ENCODE peak calls at places on chromosomes 6 and 20, in four cellular contexts. One of them, this sample, is unnamed. For H3K9me3, the result is how much of the 10 kb centered on the place peaks cover.

GRCh38 chr20:1122388-1123315 is 4.2 kb downstream of the PSMF1 start:
- DNase-seq in heart left ventricle: peak
- DNase-seq in testis: no peak
- DNase-seq in cardiac muscle cell: peak
- DNase-seq in this sample: peak

GRCh38 chr6:101465871-101466270 is 72.4 kb downstream of the GRIK2 start:
- DNase-seq in heart left ventricle: no peak
- DNase-seq in testis: no peak
- DNase-seq in cardiac muscle cell: no peak
- DNase-seq in this sample: no peak

GRCh38 chr6:100665041-100665380 is 200.3 kb upstream of the SIM1 start:
- DNase-seq in heart left ventricle: no peak
- DNase-seq in testis: no peak
- DNase-seq in cardiac muscle cell: no peak
- DNase-seq in this sample: no peak

GRCh38 chr6:125316621-125317020 is 14.9 kb upstream of the HDDC2 start:
- DNase-seq in heart left ventricle: no peak
- DNase-seq in testis: peak
- DNase-seq in cardiac muscle cell: peak
- DNase-seq in this sample: peak

GRCh38 chr20:36775196-36775595 is 1.6 kb upstream of the DSN1 start:
- DNase-seq in heart left ventricle: no peak
- DNase-seq in testis: peak
- DNase-seq in cardiac muscle cell: no peak
- DNase-seq in this sample: no peak

GRCh38 chr20:854601-855000 is 21.1 kb downstream of the FAM110A start:
- DNase-seq in heart left ventricle: no peak
- DNase-seq in testis: no peak
- DNase-seq in cardiac muscle cell: no peak
- DNase-seq in this sample: no peak

GRCh38 chr20:63735859-63736718 is at the start of gene LIME1:
- DNase-seq in heart left ventricle: no peak
- DNase-seq in testis: no peak
- DNase-seq in cardiac muscle cell: no peak
- DNase-seq in this sample: no peak

GRCh38 chr6:129598244-129599187 is 111.5 kb downstream of the ARHGAP18 start:
- DNase-seq in heart left ventricle: no peak
- DNase-seq in testis: no peak
- DNase-seq in cardiac muscle cell: peak
- DNase-seq in this sample: peak

GRCh38 chr6:125307150-125307838 is 5.5 kb upstream of the HDDC2 start:
- DNase-seq in heart left ventricle: no peak
- DNase-seq in testis: no peak
- DNase-seq in cardiac muscle cell: peak
- DNase-seq in this sample: no peak

GRCh38 chr20:49447946-49448809 is 34.3 kb downstream of the KCNB1 start:
- DNase-seq in heart left ventricle: peak
- DNase-seq in testis: peak
- DNase-seq in cardiac muscle cell: peak
- DNase-seq in this sample: peak

GRCh38 chr20:32281711-32282110 is 4.3 kb downstream of the KIF3B start:
- DNase-seq in heart left ventricle: no peak
- DNase-seq in testis: no peak
- DNase-seq in cardiac muscle cell: no peak
- DNase-seq in this sample: no peak

GRCh38 chr20:34628026-34628425 is 48.9 kb downstream of the PIGU start:
- DNase-seq in heart left ventricle: no peak
- DNase-seq in testis: no peak
- DNase-seq in cardiac muscle cell: no peak
- DNase-seq in this sample: no peak

GRCh38 chr6:42727084-42727601 is 4.7 kb upstream of the PRPH2 start:
- DNase-seq in heart left ventricle: peak
- DNase-seq in testis: peak
- DNase-seq in cardiac muscle cell: peak
- DNase-seq in this sample: no peak

GRCh38 chr20:59043698-59044097 is 1.1 kb upstream of the PRELID3B start:
- DNase-seq in heart left ventricle: no peak
- DNase-seq in testis: no peak
- DNase-seq in cardiac muscle cell: no peak
- DNase-seq in this sample: no peak

GRCh38 chr20:16701296-16701695 is 28.5 kb upstream of the SNRPB2 start:
- DNase-seq in heart left ventricle: no peak
- DNase-seq in testis: peak
- DNase-seq in cardiac muscle cell: peak
- DNase-seq in this sample: peak

GRCh38 chr6:38078671-38079070 is 259.1 kb downstream of the ZFAND3 start:
- DNase-seq in heart left ventricle: no peak
- DNase-seq in testis: no peak
- DNase-seq in cardiac muscle cell: peak
- DNase-seq in this sample: no peak

GRCh38 chr6:113813207-113813606 is 43.9 kb upstream of the MARCKS start:
- DNase-seq in heart left ventricle: no peak
- DNase-seq in testis: no peak
- DNase-seq in cardiac muscle cell: peak
- DNase-seq in this sample: no peak

GRCh38 chr20:5741089-5741488 is 9.1 kb upstream of the SHLD1 start:
- DNase-seq in heart left ventricle: no peak
- DNase-seq in testis: no peak
- DNase-seq in cardiac muscle cell: peak
- DNase-seq in this sample: peak

GRCh38 chr20:22686097-22686496 is 101.7 kb upstream of the FOXA2 start:
- DNase-seq in heart left ventricle: peak
- DNase-seq in testis: peak
- DNase-seq in cardiac muscle cell: peak
- DNase-seq in this sample: peak

GRCh38 chr6:859936-860335 is 167.0 kb upstream of the EXOC2 start:
- DNase-seq in heart left ventricle: no peak
- DNase-seq in testis: no peak
- DNase-seq in cardiac muscle cell: no peak
- DNase-seq in this sample: no peak

GRCh38 chr20:54137115-54137514 is 36.7 kb downstream of the CYP24A1 start:
- DNase-seq in heart left ventricle: no peak
- DNase-seq in testis: no peak
- DNase-seq in cardiac muscle cell: peak
- DNase-seq in this sample: no peak

GRCh38 chr20:7362601-7363000 is 577.7 kb downstream of the HAO1 start:
- DNase-seq in heart left ventricle: no peak
- DNase-seq in testis: no peak
- DNase-seq in cardiac muscle cell: no peak
- DNase-seq in this sample: no peak

GRCh38 chr6:151514000-151514730 is 20.3 kb downstream of the CCDC170 start:
- DNase-seq in heart left ventricle: no peak
- DNase-seq in testis: no peak
- DNase-seq in cardiac muscle cell: no peak
- DNase-seq in this sample: no peak

GRCh38 chr6:118387921-118388701 is 160.0 kb upstream of the PLN start:
- DNase-seq in heart left ventricle: no peak
- DNase-seq in testis: no peak
- DNase-seq in cardiac muscle cell: peak
- DNase-seq in this sample: peak

GRCh38 chr6:110491644-110492317 is 15.4 kb upstream of the SLC22A16 start:
- DNase-seq in heart left ventricle: no peak
- DNase-seq in testis: no peak
- DNase-seq in cardiac muscle cell: peak
- DNase-seq in this sample: peak

GRCh38 chr6:54868556-54868955 is 22.0 kb downstream of the FAM83B start:
- DNase-seq in heart left ventricle: no peak
- DNase-seq in testis: no peak
- DNase-seq in cardiac muscle cell: no peak
- DNase-seq in this sample: no peak

GRCh38 chr6:20879121-20879520 is 344.9 kb downstream of the CDKAL1 start:
- DNase-seq in heart left ventricle: no peak
- DNase-seq in testis: no peak
- DNase-seq in cardiac muscle cell: no peak
- DNase-seq in this sample: no peak

GRCh38 chr6:20455175-20456075 is 53.7 kb downstream of the E2F3 start:
- DNase-seq in heart left ventricle: no peak
- DNase-seq in testis: no peak
- DNase-seq in cardiac muscle cell: peak
- DNase-seq in this sample: no peak

GRCh38 chr20:38900606-38901005 is 25.6 kb upstream of the FAM83D start:
- DNase-seq in heart left ventricle: no peak
- DNase-seq in testis: no peak
- DNase-seq in cardiac muscle cell: no peak
- DNase-seq in this sample: no peak

GRCh38 chr6:1424306-1424927 is 35.0 kb downstream of the FOXF2 start:
- DNase-seq in heart left ventricle: peak
- DNase-seq in testis: peak
- DNase-seq in cardiac muscle cell: peak
- DNase-seq in this sample: peak

GRCh38 chr6:170529839-170530520 is 23.1 kb downstream of the PSMB1 start:
- DNase-seq in heart left ventricle: peak
- DNase-seq in testis: peak
- DNase-seq in cardiac muscle cell: peak
- DNase-seq in this sample: peak

GRCh38 chr6:25363429-25363828 is 84.3 kb downstream of the CARMIL1 start:
- DNase-seq in heart left ventricle: no peak
- DNase-seq in testis: no peak
- DNase-seq in cardiac muscle cell: peak
- DNase-seq in this sample: no peak

GRCh38 chr20:20568604-20569205 is 143.7 kb downstream of the RALGAPA2 start:
- DNase-seq in heart left ventricle: no peak
- DNase-seq in testis: peak
- DNase-seq in cardiac muscle cell: peak
- DNase-seq in this sample: peak

GRCh38 chr6:6003334-6004146 is 3.2 kb downstream of the NRN1 start:
- DNase-seq in heart left ventricle: no peak
- DNase-seq in testis: no peak
- DNase-seq in cardiac muscle cell: no peak
- DNase-seq in this sample: peak

GRCh38 chr6:85404497-85405174 is 45.2 kb upstream of the NT5E start:
- DNase-seq in heart left ventricle: no peak
- DNase-seq in testis: peak
- DNase-seq in cardiac muscle cell: peak
- DNase-seq in this sample: no peak

GRCh38 chr6:73393278-73393677 is 1.4 kb upstream of the DDX43 start:
- DNase-seq in heart left ventricle: no peak
- DNase-seq in testis: no peak
- DNase-seq in cardiac muscle cell: no peak
- DNase-seq in this sample: no peak

GRCh38 chr6:143823463-143824006 is 19.6 kb upstream of the LTV1 start:
- DNase-seq in heart left ventricle: no peak
- DNase-seq in testis: no peak
- DNase-seq in cardiac muscle cell: peak
- DNase-seq in this sample: no peak

GRCh38 chr6:140546640-140547039 is 1172.2 kb upstream of the CITED2 start:
- DNase-seq in heart left ventricle: no peak
- DNase-seq in testis: no peak
- DNase-seq in cardiac muscle cell: no peak
- DNase-seq in this sample: no peak

GRCh38 chr20:34112600-34113061 is 588 bp upstream of the EIF2S2 start:
- DNase-seq in heart left ventricle: peak
- DNase-seq in testis: peak
- DNase-seq in cardiac muscle cell: peak
- DNase-seq in this sample: peak

GRCh38 chr6:155915651-155916050 is 460.0 kb upstream of the NOX3 start:
- DNase-seq in heart left ventricle: no peak
- DNase-seq in testis: no peak
- DNase-seq in cardiac muscle cell: no peak
- DNase-seq in this sample: no peak
- H3K9me3 ChIP-seq in heart left ventricle: under half
- H3K9me3 ChIP-seq in testis: under half
- H3K9me3 ChIP-seq in cardiac muscle cell: under half
- H3K9me3 ChIP-seq in this sample: under half

DNA sequence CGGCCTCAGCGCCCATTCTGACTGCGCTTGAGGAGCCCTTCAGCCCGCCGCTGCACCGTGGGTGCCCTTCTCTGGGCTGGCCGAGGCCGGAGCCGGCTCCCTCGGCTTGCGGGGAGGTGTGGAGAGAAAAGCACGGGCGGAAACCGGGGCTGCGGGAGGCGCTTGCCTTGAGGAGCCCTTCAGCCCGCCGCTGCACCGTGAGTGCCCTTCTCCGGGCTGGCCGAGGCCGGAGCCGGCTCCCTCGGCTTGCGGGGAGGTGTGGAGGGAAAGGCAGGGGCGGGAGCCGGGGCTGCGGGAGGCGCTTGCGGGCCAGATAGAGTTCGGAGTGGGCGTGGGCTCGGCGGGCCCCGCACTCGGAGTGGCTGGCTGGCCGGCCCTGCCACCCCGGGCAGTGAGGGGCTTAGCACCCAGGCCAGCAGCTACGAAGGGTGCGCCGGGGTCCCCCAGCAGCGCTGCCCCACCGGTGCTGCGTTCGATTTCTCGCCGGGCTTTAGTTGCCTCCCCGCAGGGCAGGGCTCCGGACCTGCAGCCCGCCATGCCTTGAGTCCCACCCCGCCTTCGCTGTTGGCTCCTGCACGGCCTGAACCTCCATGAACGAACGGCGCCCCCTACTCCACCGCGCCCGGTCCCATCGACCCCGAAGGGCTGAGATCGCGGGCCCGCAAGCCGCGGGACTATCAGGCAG is 45.7 kb upstream of the MCUR1 start:
- DNase-seq in heart left ventricle: peak
- DNase-seq in testis: peak
- DNase-seq in cardiac muscle cell: no peak
- DNase-seq in this sample: no peak
- H3K4me3 ChIP-seq in heart left ventricle: peak
- H3K4me3 ChIP-seq in testis: peak
- H3K4me3 ChIP-seq in cardiac muscle cell: peak
- H3K4me3 ChIP-seq in this sample: no peak

GRCh38 chr6:158347335-158347734 is 35.1 kb downstream of the TULP4 start:
- DNase-seq in heart left ventricle: no peak
- DNase-seq in testis: no peak
- DNase-seq in cardiac muscle cell: no peak
- DNase-seq in this sample: no peak
- H3K9me3 ChIP-seq in heart left ventricle: under half
- H3K9me3 ChIP-seq in testis: under half
- H3K9me3 ChIP-seq in cardiac muscle cell: under half
- H3K9me3 ChIP-seq in this sample: under half

DNA sequence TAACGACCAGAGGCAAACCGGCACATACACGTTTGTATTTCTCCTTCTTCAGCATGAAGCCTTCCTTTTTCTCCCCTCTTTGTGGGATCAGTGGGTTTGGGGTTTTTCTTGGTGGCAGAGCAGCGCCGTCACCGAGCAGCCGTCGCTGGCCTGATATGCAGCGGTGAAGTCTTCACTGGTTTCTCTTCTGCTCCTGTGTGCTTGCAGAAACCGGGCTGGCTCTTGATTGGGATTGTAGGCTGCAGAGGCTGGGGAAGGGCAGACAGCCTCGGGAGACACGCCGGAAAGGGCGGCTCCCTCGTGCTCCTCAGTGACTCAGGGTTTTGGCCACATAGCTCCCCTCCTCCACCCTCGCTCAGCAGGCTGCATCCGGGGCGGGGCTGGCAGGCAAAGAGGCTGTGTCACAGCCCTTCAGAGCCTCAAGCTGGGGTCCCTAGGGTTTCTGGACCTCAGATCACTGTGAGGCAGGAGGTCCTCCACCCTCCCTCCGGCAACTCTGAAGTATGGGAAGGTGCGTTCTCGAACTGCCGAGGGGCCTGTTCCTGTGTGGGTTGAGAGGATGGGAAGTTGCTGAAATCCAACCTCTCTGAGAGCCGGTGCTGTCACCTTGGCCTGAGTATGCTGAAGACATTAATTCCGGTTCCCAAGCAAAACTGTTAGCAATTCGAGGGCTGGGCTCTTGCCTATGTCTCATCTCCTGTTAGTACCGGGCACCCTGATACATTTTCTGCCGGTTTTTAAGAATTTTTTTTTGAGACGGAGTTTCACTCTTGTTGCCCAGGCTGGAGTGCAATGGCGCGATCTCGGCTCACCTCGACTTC is 24.2 kb downstream of the NQO2 start:
- DNase-seq in heart left ventricle: peak
- DNase-seq in testis: peak
- DNase-seq in cardiac muscle cell: peak
- DNase-seq in this sample: peak
- H3K4me3 ChIP-seq in heart left ventricle: peak
- H3K4me3 ChIP-seq in testis: peak
- H3K4me3 ChIP-seq in cardiac muscle cell: no peak
- H3K4me3 ChIP-seq in this sample: peak

This sample was measured in SJCRH30.